ENCODE peak calls at places on chromosome 7, in six cellular contexts. G is NCI-H2107, L is amygdala, F is left cardiac atrium, J is T1000, B is HuH-7. O is an unnamed sample.

GRCh38 chr7:80172387-80172786 is 37.8 kb downstream of the GNAI1 start:
- DNase-seq in L (no peak), J (no peak), F (no peak), G (no peak), B (no peak), O (no peak)

GRCh38 chr7:17301491-17302101 is 3.1 kb downstream of the AHR start:
- DNase-seq in J (no peak), F (peak), G (no peak), L (no peak), B (no peak), O (peak)

GRCh38 chr7:80218723-80219122 is 84.1 kb downstream of the GNAI1 start:
- DNase-seq in J (no peak), G (no peak), B (no peak), L (no peak), F (no peak), O (no peak)

GRCh38 chr7:68547181-68547580 is 1051.1 kb upstream of the AUTS2 start:
- DNase-seq in B (no peak), J (no peak), L (no peak), G (no peak), F (no peak), O (no peak)

GRCh38 chr7:75938921-75939320 is 24.0 kb downstream of the POR start:
- DNase-seq in J (no peak), B (no peak), L (no peak), F (no peak), G (no peak), O (no peak)

GRCh38 chr7:37782166-37782565 is 66.2 kb upstream of the NME8 start:
- DNase-seq in L (no peak), B (no peak), F (no peak), J (no peak), G (no peak), O (no peak)

GRCh38 chr7:39880556-39880955 is 69.5 kb upstream of the CDK13 start:
- DNase-seq in J (no peak), B (no peak), G (no peak), L (no peak), F (no peak), O (no peak)

GRCh38 chr7:119761776-119762175 is 511.2 kb upstream of the KCND2 start:
- DNase-seq in J (no peak), B (no peak), F (no peak), G (no peak), L (no peak), O (no peak)

GRCh38 chr7:114416089-114416990 is 1.7 kb downstream of the FOXP2 start:
- DNase-seq in B (no peak), F (no peak), J (no peak), G (no peak), L (no peak), O (no peak)

O was measured in sigmoid colon.